ENCODE peak calls at places on chromosomes 5 and 9, in six cellular contexts. M is neuronal stem cell, S is H9, I is trophoblast cell, A is H1, D is mesenchymal stem cell. G is an unnamed sample.

GRCh38 chr9:10339152-10339551 is 273.6 kb downstream of the PTPRD start:
- DNase-seq in A (no peak), S (no peak), M (no peak), D (no peak), I (no peak), G (no peak)

GRCh38 chr5:90434116-90434714 is 24.7 kb upstream of the CETN3 start:
- DNase-seq in M (no peak), D (peak), A (peak), S (peak), I (peak), G (peak)

GRCh38 chr5:130198927-130199326 is 294.7 kb downstream of the CHSY3 start:
- DNase-seq in S (peak), M (no peak), A (peak), D (peak), I (peak), G (no peak)

GRCh38 chr5:10233505-10233904 is 16.2 kb downstream of the ATPSCKMT start:
- DNase-seq in S (no peak), D (peak), I (no peak), M (peak), A (no peak), G (peak)

GRCh38 chr9:131584858-131585257 is 39.5 kb downstream of the PRRT1B start:
- DNase-seq in M (no peak), S (no peak), D (no peak), I (no peak), A (no peak), G (no peak)

GRCh38 chr5:31469886-31470285 is 62.0 kb downstream of the DROSHA start:
- DNase-seq in D (no peak), I (no peak), M (no peak), S (no peak), A (no peak), G (peak)

GRCh38 chr5:131677115-131677514 is 42.1 kb upstream of the RAPGEF6 start:
- DNase-seq in I (no peak), D (no peak), M (no peak), S (no peak), A (no peak), G (no peak)

GRCh38 chr9:128249914-128250838 is 25.6 kb downstream of the GOLGA2 start:
- DNase-seq in M (peak), I (peak), D (peak), S (peak), A (peak), G (peak)

GRCh38 chr5:176863041-176863764 is 35.9 kb downstream of the HK3 start:
- DNase-seq in M (no peak), I (no peak), A (no peak), D (no peak), S (no peak), G (no peak)

GRCh38 chr5:148991606-148992005 is 71.3 kb downstream of the SH3TC2 start:
- DNase-seq in M (no peak), I (no peak), D (no peak), S (no peak), A (no peak), G (peak)

GRCh38 chr5:13708432-13708831 is 236.1 kb downstream of the DNAH5 start:
- DNase-seq in I (no peak), A (no peak), D (peak), S (no peak), M (no peak), G (peak)

GRCh38 chr9:12875216-12875615 is 100.4 kb downstream of the LURAP1L start:
- DNase-seq in I (no peak), D (no peak), S (no peak), M (no peak), A (no peak), G (peak)

GRCh38 chr5:167833456-167833855 is 458.0 kb upstream of the WWC1 start:
- DNase-seq in D (no peak), A (no peak), I (no peak), M (no peak), S (no peak), G (no peak)

GRCh38 chr9:34419716-34420504 is 38.5 kb downstream of the FAM219A start:
- DNase-seq in D (no peak), A (no peak), S (no peak), M (no peak), I (no peak), G (no peak)

GRCh38 chr9:72871685-72872084 is 81.2 kb downstream of the ALDH1A1 start:
- DNase-seq in I (no peak), M (no peak), D (peak), A (no peak), S (no peak), G (peak)

GRCh38 chr5:3695818-3696217 is 100.2 kb downstream of the IRX1 start:
- DNase-seq in D (no peak), S (no peak), A (no peak), M (no peak), I (no peak), G (no peak)

GRCh38 chr5:155987261-155987810 is 339.6 kb upstream of the SGCD start:
- DNase-seq in M (no peak), D (no peak), A (no peak), I (no peak), S (no peak), G (no peak)

GRCh38 chr5:18281947-18282557 is 647.8 kb downstream of the TAF11L14 start:
- DNase-seq in M (peak), I (no peak), D (peak), S (no peak), A (no peak), G (peak)

GRCh38 chr9:73742412-73742811 is 590.7 kb downstream of the ANXA1 start:
- DNase-seq in A (no peak), I (no peak), D (no peak), S (no peak), M (no peak), G (no peak)

GRCh38 chr5:53069626-53070025 is 39.9 kb downstream of the MOCS2 start:
- DNase-seq in S (no peak), D (no peak), A (no peak), M (no peak), I (no peak), G (peak)

GRCh38 chr9:98208635-98209034 is 16.2 kb upstream of the CORO2A start:
- DNase-seq in A (no peak), S (no peak), M (no peak), I (no peak), D (no peak), G (no peak)

GRCh38 chr9:137272241-137273094 is 5.1 kb upstream of the TOR4A start:
- DNase-seq in S (no peak), D (no peak), M (no peak), I (no peak), A (no peak), G (no peak)

GRCh38 chr5:14183187-14183939 is 40.2 kb downstream of the TRIO start:
- DNase-seq in M (no peak), A (no peak), I (no peak), D (peak), S (no peak), G (no peak)

GRCh38 chr9:95750725-95751644 is 124.5 kb upstream of the ERCC6L2 start:
- DNase-seq in D (no peak), S (peak), M (no peak), A (no peak), I (no peak), G (no peak)

GRCh38 chr9:88775037-88775471 is 216.2 kb upstream of the S1PR3 start:
- DNase-seq in D (peak), I (no peak), M (no peak), S (no peak), A (no peak), G (peak)

GRCh38 chr5:12133520-12133919 is 229.3 kb upstream of the CTNND2 start:
- DNase-seq in I (no peak), S (no peak), M (no peak), A (no peak), D (no peak), G (no peak)
- H3K14ac ChIP-seq in I (no peak), S (no peak), M (no peak), A (no peak), D (no peak), G (no peak)

DNA sequence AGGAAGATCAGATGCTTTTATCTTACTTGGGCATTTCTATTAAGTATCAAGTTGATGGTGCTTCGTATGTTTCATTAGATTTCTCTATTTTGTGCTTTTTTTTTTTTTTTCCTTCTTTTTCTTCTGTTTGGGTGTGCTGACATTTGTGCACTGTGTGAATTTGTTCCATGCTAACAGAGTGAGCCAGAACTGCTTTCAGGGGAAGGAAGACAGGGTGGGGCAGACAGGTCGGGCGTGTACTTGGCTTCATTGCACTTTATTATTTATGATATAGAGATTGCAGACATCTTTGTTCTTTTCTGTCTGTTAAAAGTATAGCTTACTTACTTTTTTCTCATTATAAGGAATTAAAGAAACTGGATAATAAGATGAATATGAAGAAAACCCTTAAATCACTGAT is 112.2 kb downstream of the FGF18 start:
- DNase-seq in S (no peak), I (no peak), M (no peak), A (no peak), D (no peak), G (no peak)
- H3K14ac ChIP-seq in S (no peak), I (no peak), M (no peak), A (no peak), D (no peak), G (no peak)

GRCh38 chr5:116506448-116506847 is 68.2 kb downstream of the SEMA6A start:
- DNase-seq in S (no peak), I (no peak), M (no peak), A (no peak), D (peak), G (no peak)

GRCh38 chr5:116502616-116503015 is 72.0 kb downstream of the SEMA6A start:
- DNase-seq in S (no peak), D (peak), M (no peak), I (peak), A (no peak), G (peak)

GRCh38 chr5:116504593-116504992 is 70.0 kb downstream of the SEMA6A start:
- DNase-seq in D (no peak), I (no peak), S (no peak), A (no peak), M (no peak), G (no peak)

GRCh38 chr5:116498478-116498877 is 76.1 kb downstream of the SEMA6A start:
- DNase-seq in M (no peak), S (no peak), I (no peak), D (no peak), A (no peak), G (no peak)

GRCh38 chr5:116502097-116502496 is 72.5 kb downstream of the SEMA6A start:
- DNase-seq in S (no peak), M (no peak), I (no peak), D (no peak), A (no peak), G (no peak)
- H3K14ac ChIP-seq in S (no peak), M (no peak), I (no peak), D (no peak), A (no peak), G (no peak)

GRCh38 chr5:72161951-72162350 is 54.7 kb downstream of the MAP1B start:
- DNase-seq in A (no peak), D (no peak), I (no peak), M (no peak), S (no peak), G (no peak)

GRCh38 chr5:72160299-72160698 is 53.0 kb downstream of the MAP1B start:
- DNase-seq in A (no peak), I (no peak), D (peak), S (no peak), M (no peak), G (peak)

GRCh38 chr5:72159501-72159911 is 52.2 kb downstream of the MAP1B start:
- DNase-seq in A (no peak), S (no peak), D (peak), M (no peak), I (no peak), G (peak)

GRCh38 chr5:72163349-72163983 is 56.2 kb downstream of the MAP1B start:
- DNase-seq in D (peak), M (no peak), A (no peak), S (no peak), I (no peak), G (no peak)

DNA sequence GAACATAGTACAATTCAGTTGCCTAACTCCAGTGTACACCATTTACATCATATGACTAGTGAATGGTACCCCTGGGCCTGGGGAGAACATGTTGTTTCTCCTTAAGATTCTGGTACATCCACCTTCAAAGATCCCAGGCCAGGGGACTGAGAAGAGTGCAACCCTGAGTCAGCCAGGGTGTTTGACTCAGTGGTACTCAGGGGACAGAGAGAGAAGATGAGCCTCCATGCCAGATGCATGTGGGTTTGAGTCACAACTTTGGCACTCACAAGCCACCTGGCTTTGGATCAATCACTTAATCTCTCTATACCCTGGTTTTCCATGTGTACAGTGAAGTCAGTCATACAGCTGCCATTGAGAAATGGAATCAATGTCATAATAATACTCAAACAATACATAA is 53.7 kb downstream of the MAP1B start:
- DNase-seq in A (no peak), S (no peak), M (no peak), I (no peak), D (peak), G (peak)
- H3K14ac ChIP-seq in A (no peak), S (no peak), M (no peak), I (no peak), D (no peak), G (peak)

DNA sequence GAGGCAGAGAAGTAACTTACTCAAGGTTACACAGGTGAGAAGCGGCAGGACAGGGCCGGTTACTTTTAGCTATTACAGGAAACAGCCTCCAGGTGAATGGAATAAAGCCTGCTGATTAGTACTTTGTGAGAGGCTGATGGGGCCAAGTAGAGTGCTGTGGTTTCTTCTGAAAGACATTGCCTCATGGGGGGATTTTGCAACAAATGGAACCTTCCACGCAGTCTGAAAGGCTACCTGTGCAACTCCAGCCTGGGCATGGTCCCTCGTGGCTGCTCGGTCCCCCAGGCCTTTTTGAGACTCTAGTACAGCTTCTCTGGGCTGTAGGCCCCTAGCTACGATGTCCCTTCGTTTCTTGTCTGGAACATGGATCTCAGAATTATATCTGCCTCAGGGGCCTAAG is 2.0 kb downstream of the TMEM268 start:
- DNase-seq in A (no peak), I (no peak), D (no peak), M (no peak), S (no peak), G (no peak)
- H3K14ac ChIP-seq in A (no peak), I (no peak), D (no peak), M (no peak), S (no peak), G (no peak)

GRCh38 chr9:127053057-127053821 is 69.2 kb downstream of the ANGPTL2 start:
- DNase-seq in A (no peak), I (no peak), D (no peak), M (no peak), S (no peak), G (no peak)

GRCh38 chr9:127053908-127054307 is 68.5 kb downstream of the ANGPTL2 start:
- DNase-seq in M (no peak), I (no peak), D (no peak), S (no peak), A (no peak), G (no peak)

GRCh38 chr9:127050152-127050551 is 72.3 kb downstream of the ANGPTL2 start:
- DNase-seq in S (no peak), A (no peak), D (no peak), M (no peak), I (no peak), G (no peak)

GRCh38 chr9:127050581-127050980 is 71.9 kb downstream of the ANGPTL2 start:
- DNase-seq in D (no peak), M (no peak), I (no peak), S (no peak), A (no peak), G (no peak)

DNA sequence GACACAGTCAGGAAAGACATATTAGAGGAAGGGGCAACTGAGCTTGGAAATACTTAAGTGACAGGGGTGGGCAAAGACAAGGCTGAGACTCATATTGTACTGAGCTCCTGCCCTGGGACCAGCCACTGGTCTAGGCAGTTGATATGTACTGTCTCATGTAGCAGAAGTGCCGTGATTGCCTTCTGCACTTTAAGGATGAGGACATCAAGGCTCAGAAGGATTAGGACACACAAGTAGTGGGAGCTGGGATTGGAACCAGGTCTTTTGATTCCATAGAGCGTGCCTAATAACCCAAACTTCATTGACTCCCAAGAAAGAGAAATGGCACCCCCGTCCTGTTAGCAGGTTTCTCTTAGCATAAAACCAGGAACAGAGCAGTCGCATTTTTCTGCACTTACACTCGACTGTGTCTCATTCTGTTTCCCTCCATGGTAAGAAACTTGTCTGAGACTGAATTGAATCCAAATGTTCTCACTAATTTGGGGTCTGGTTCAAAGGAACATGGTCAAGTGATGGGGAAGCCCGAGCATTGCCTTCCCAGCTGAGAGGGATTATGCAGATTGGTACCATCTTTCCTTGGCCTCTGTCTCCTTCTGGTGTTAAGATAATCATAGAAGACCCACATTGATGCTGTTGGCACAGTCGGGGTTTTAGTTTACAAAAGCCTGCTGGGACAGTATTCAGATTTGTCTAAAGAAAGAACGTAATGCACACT is 70.4 kb downstream of the ANGPTL2 start:
- DNase-seq in D (no peak), I (no peak), A (no peak), M (no peak), S (no peak), G (no peak)
- H3K14ac ChIP-seq in D (no peak), I (no peak), A (no peak), M (peak), S (no peak), G (no peak)

GRCh38 chr9:114450181-114450580 is 55.1 kb downstream of the WHRN start:
- DNase-seq in A (no peak), S (no peak), I (no peak), M (no peak), D (no peak), G (no peak)
- H3K14ac ChIP-seq in A (no peak), S (peak), I (no peak), M (no peak), D (no peak), G (no peak)

GRCh38 chr9:124453586-124454191 is 3.4 kb downstream of the ADGRD2 start:
- DNase-seq in M (no peak), S (peak), I (no peak), A (no peak), D (no peak), G (no peak)

GRCh38 chr9:124452326-124452725 is 2.1 kb downstream of the ADGRD2 start:
- DNase-seq in I (no peak), S (no peak), M (no peak), A (no peak), D (no peak), G (no peak)

GRCh38 chr9:124454296-124454695 is 4.0 kb downstream of the ADGRD2 start:
- DNase-seq in S (no peak), I (no peak), D (no peak), M (no peak), A (no peak), G (no peak)

GRCh38 chr9:124454791-124455443 is 4.7 kb downstream of the ADGRD2 start:
- DNase-seq in S (peak), D (no peak), A (no peak), M (no peak), I (no peak), G (no peak)

GRCh38 chr9:124452841-124453585 is 2.8 kb downstream of the ADGRD2 start:
- DNase-seq in A (no peak), I (no peak), M (no peak), S (peak), D (no peak), G (no peak)
- H3K14ac ChIP-seq in A (no peak), I (no peak), M (peak), S (no peak), D (no peak), G (no peak)

GRCh38 chr5:317086-317811 is 4.3 kb upstream of the AHRR start:
- DNase-seq in A (peak), M (peak), S (peak), D (peak), I (peak), G (peak)
- H3K14ac ChIP-seq in A (no peak), M (peak), S (no peak), D (peak), I (no peak), G (no peak)